ENCODE peak calls at places on chromosomes 4 and X, in seven cellular contexts. M is cerebellum; G is left cardiac atrium; E is activated CD8-positive, alpha-beta memory T cell treated with anti-CD3 and anti-CD28 coated beads for 1 hour; W is hippocampal formation; P is NCI-H748 treated with DMSO at 0.1 percent for 48 hours; A is ureter. O is an unnamed sample.

GRCh38 chr4:140851032-140851636 is 94.9 kb upstream of the TBC1D9 start:
- DNase-seq in A (peak; percentile 64), P (peak; percentile 60), G (no peak), W (no peak), M (peak; percentile 76), E (no peak), O (peak; percentile 57)

GRCh38 chr4:142961866-142962265 is 115.8 kb upstream of the INPP4B start:
- DNase-seq in E (no peak), P (no peak), M (no peak), G (no peak), W (no peak), A (no peak), O (peak; percentile 6)

GRCh38 chr4:174318829-174319764 is 35.4 kb downstream of the CEP44 start:
- DNase-seq in A (no peak), G (no peak), P (peak; percentile 2), M (peak; percentile 2), E (no peak), W (no peak), O (peak; percentile 33)

GRCh38 chr4:68569466-68570121 is 6.5 kb downstream of the UGT2B17 start:
- DNase-seq in G (no peak), E (no peak), P (no peak), W (no peak), M (no peak), A (no peak), O (no peak)

GRCh38 chr4:25770844-25771243 is 91.9 kb downstream of the SEL1L3 start:
- DNase-seq in P (no peak), W (no peak), A (no peak), E (no peak), M (no peak), G (no peak), O (peak; percentile 38)

GRCh38 chr4:89995006-89995405 is 100.4 kb downstream of the MMRN1 start:
- DNase-seq in E (no peak), P (no peak), M (no peak), G (no peak), A (no peak), W (no peak), O (no peak)

GRCh38 chr4:54568184-54568583 is 89.6 kb upstream of the KIT start:
- DNase-seq in W (no peak), G (no peak), A (no peak), M (no peak), E (no peak), P (no peak), O (peak; percentile 91)

GRCh38 chrX:1599791-1600405 is 8.5 kb downstream of the AKAP17A start:
- DNase-seq in W (no peak), P (no peak), E (no peak), M (no peak), G (no peak), A (no peak), O (no peak)

GRCh38 chr4:69497081-69497480 is 1.4 kb upstream of the UGT2B4 start:
- DNase-seq in G (no peak), E (no peak), A (no peak), M (no peak), P (no peak), W (no peak), O (no peak)

GRCh38 chr4:27318740-27319139 is 458.1 kb downstream of the STIM2 start:
- DNase-seq in G (peak; percentile 17), A (no peak), E (no peak), M (no peak), P (no peak), W (peak; percentile 16), O (peak; percentile 6)

GRCh38 chrX:39563189-39563588 is 534.6 kb downstream of the BCOR start:
- DNase-seq in E (no peak), M (no peak), G (no peak), W (no peak), P (no peak), A (no peak), O (no peak)

GRCh38 chr4:149465941-149466340 is 349.7 kb downstream of the IQCM start:
- DNase-seq in M (no peak), P (no peak), W (no peak), E (no peak), G (no peak), A (no peak), O (peak; percentile 40)

GRCh38 chr4:168028568-168028967 is 63.8 kb upstream of the ANXA10 start:
- DNase-seq in E (no peak), A (no peak), G (no peak), W (no peak), M (no peak), P (no peak), O (no peak)

GRCh38 chrX:44816369-44816768 is 27.5 kb upstream of the DUSP21 start:
- DNase-seq in G (no peak), M (no peak), P (no peak), W (no peak), A (no peak), E (no peak), O (no peak)

GRCh38 chrX:41481264-41482109 is 34.3 kb downstream of the NYX start:
- DNase-seq in A (no peak), E (no peak), P (no peak), M (no peak), W (no peak), G (no peak), O (peak; percentile 4)

GRCh38 chr4:77022581-77023133 is 53.1 kb downstream of the CCNI start:
- DNase-seq in G (no peak), E (no peak), A (no peak), W (no peak), P (no peak), M (no peak), O (peak; percentile 93)